ENCODE peak calls at places on chromosomes 1 and 21, in eight cellular contexts. One of them, this sample, is unnamed.
A peak's percentile ranks its signal among the peaks of the same experiment; 100 is the strongest.

GRCh38 chr1:24864409-24864808 is 65.7 kb downstream of the RUNX3 start:
- DNase-seq in activated CD4-positive, alpha-beta T cell treated with anti-CD3 and anti-CD28 coated beads for 48 hours: no peak
- DNase-seq in AG08396: no peak
- DNase-seq in lower leg skin: no peak
- DNase-seq in HCT116: no peak
- DNase-seq in HFFc6: no peak
- DNase-seq in Ammon's horn: no peak
- DNase-seq in T-helper 1 cell: no peak
- DNase-seq in this sample: no peak

GRCh38 chr21:33162436-33162921 is 67.3 kb upstream of the IFNAR2 start:
- DNase-seq in activated CD4-positive, alpha-beta T cell treated with anti-CD3 and anti-CD28 coated beads for 48 hours: no peak
- DNase-seq in AG08396: no peak
- DNase-seq in lower leg skin: no peak
- DNase-seq in HCT116: no peak
- DNase-seq in HFFc6: no peak
- DNase-seq in Ammon's horn: no peak
- DNase-seq in T-helper 1 cell: no peak
- DNase-seq in this sample: no peak

GRCh38 chr1:247448107-247448778 is 9.7 kb downstream of the OR2B11 start:
- DNase-seq in activated CD4-positive, alpha-beta T cell treated with anti-CD3 and anti-CD28 coated beads for 48 hours: peak; percentile 53
- DNase-seq in AG08396: peak; percentile 60
- DNase-seq in lower leg skin: peak; percentile 30
- DNase-seq in HCT116: no peak
- DNase-seq in HFFc6: peak; percentile 23
- DNase-seq in Ammon's horn: peak; percentile 66
- DNase-seq in T-helper 1 cell: peak; percentile 11
- DNase-seq in this sample: peak; percentile 64

GRCh38 chr1:246447501-246447900 is 59.6 kb downstream of the SMYD3 start:
- DNase-seq in activated CD4-positive, alpha-beta T cell treated with anti-CD3 and anti-CD28 coated beads for 48 hours: no peak
- DNase-seq in AG08396: no peak
- DNase-seq in lower leg skin: no peak
- DNase-seq in HCT116: no peak
- DNase-seq in HFFc6: no peak
- DNase-seq in Ammon's horn: no peak
- DNase-seq in T-helper 1 cell: no peak
- DNase-seq in this sample: no peak

GRCh38 chr1:27862671-27863551 is 9.4 kb upstream of the THEMIS2 start:
- DNase-seq in activated CD4-positive, alpha-beta T cell treated with anti-CD3 and anti-CD28 coated beads for 48 hours: no peak
- DNase-seq in AG08396: peak; percentile 92
- DNase-seq in lower leg skin: peak; percentile 80
- DNase-seq in HCT116: no peak
- DNase-seq in HFFc6: peak; percentile 99
- DNase-seq in Ammon's horn: peak; percentile 85
- DNase-seq in T-helper 1 cell: no peak
- DNase-seq in this sample: peak; percentile 93

GRCh38 chr1:74712863-74713262 is 20.0 kb downstream of the CRYZ start:
- DNase-seq in activated CD4-positive, alpha-beta T cell treated with anti-CD3 and anti-CD28 coated beads for 48 hours: no peak
- DNase-seq in AG08396: peak; percentile 9
- DNase-seq in lower leg skin: no peak
- DNase-seq in HCT116: no peak
- DNase-seq in HFFc6: no peak
- DNase-seq in Ammon's horn: no peak
- DNase-seq in T-helper 1 cell: no peak
- DNase-seq in this sample: no peak

GRCh38 chr1:12040457-12041051 is 21.3 kb downstream of the MIIP start:
- DNase-seq in activated CD4-positive, alpha-beta T cell treated with anti-CD3 and anti-CD28 coated beads for 48 hours: peak; percentile 60
- DNase-seq in AG08396: peak; percentile 54
- DNase-seq in lower leg skin: no peak
- DNase-seq in HCT116: no peak
- DNase-seq in HFFc6: peak; percentile 68
- DNase-seq in Ammon's horn: no peak
- DNase-seq in T-helper 1 cell: peak; percentile 56
- DNase-seq in this sample: no peak

GRCh38 chr21:20353351-20353750 is 644.9 kb upstream of the NCAM2 start:
- DNase-seq in activated CD4-positive, alpha-beta T cell treated with anti-CD3 and anti-CD28 coated beads for 48 hours: no peak
- DNase-seq in AG08396: no peak
- DNase-seq in lower leg skin: no peak
- DNase-seq in HCT116: no peak
- DNase-seq in HFFc6: no peak
- DNase-seq in Ammon's horn: no peak
- DNase-seq in T-helper 1 cell: no peak
- DNase-seq in this sample: no peak

GRCh38 chr1:7608628-7609295 is 162.3 kb upstream of the VAMP3 start:
- DNase-seq in activated CD4-positive, alpha-beta T cell treated with anti-CD3 and anti-CD28 coated beads for 48 hours: no peak
- DNase-seq in AG08396: no peak
- DNase-seq in lower leg skin: no peak
- DNase-seq in HCT116: no peak
- DNase-seq in HFFc6: no peak
- DNase-seq in Ammon's horn: no peak
- DNase-seq in T-helper 1 cell: no peak
- DNase-seq in this sample: no peak

GRCh38 chr1:149934326-149934725 is 2.4 kb downstream of the MTMR11 start:
- DNase-seq in activated CD4-positive, alpha-beta T cell treated with anti-CD3 and anti-CD28 coated beads for 48 hours: no peak
- DNase-seq in AG08396: no peak
- DNase-seq in lower leg skin: no peak
- DNase-seq in HCT116: no peak
- DNase-seq in HFFc6: no peak
- DNase-seq in Ammon's horn: no peak
- DNase-seq in T-helper 1 cell: no peak
- DNase-seq in this sample: no peak

GRCh38 chr21:41361786-41362604 is at the start of gene MX2:
- DNase-seq in activated CD4-positive, alpha-beta T cell treated with anti-CD3 and anti-CD28 coated beads for 48 hours: peak; percentile 78
- DNase-seq in AG08396: peak; percentile 77
- DNase-seq in lower leg skin: peak; percentile 82
- DNase-seq in HCT116: no peak
- DNase-seq in HFFc6: peak; percentile 30
- DNase-seq in Ammon's horn: peak; percentile 58
- DNase-seq in T-helper 1 cell: peak; percentile 90
- DNase-seq in this sample: peak; percentile 43

GRCh38 chr1:156510709-156511108 is 10.1 kb upstream of the MEF2D start:
- DNase-seq in activated CD4-positive, alpha-beta T cell treated with anti-CD3 and anti-CD28 coated beads for 48 hours: no peak
- DNase-seq in AG08396: peak; percentile 80
- DNase-seq in lower leg skin: peak; percentile 86
- DNase-seq in HCT116: no peak
- DNase-seq in HFFc6: peak; percentile 85
- DNase-seq in Ammon's horn: peak; percentile 84
- DNase-seq in T-helper 1 cell: no peak
- DNase-seq in this sample: no peak

GRCh38 chr1:25825605-25826004 is 5.9 kb downstream of the MTFR1L start:
- DNase-seq in activated CD4-positive, alpha-beta T cell treated with anti-CD3 and anti-CD28 coated beads for 48 hours: no peak
- DNase-seq in AG08396: no peak
- DNase-seq in lower leg skin: no peak
- DNase-seq in HCT116: no peak
- DNase-seq in HFFc6: no peak
- DNase-seq in Ammon's horn: no peak
- DNase-seq in T-helper 1 cell: no peak
- DNase-seq in this sample: no peak